ENCODE peak calls at places on chromosomes 11 and 22, in five cellular contexts. R is A549, O is HCT116, L is uterus, D is ovary. H is an unnamed sample.

GRCh38 chr11:63240098-63240497 is 3.3 kb downstream of the SLC22A25 start:
- DNase-seq in L (no peak), O (no peak), R (no peak), D (no peak), H (no peak)

GRCh38 chr11:121237686-121238658 is 54.6 kb upstream of the SC5D start:
- DNase-seq in L (peak; percentile 39), O (no peak), R (no peak), D (no peak), H (no peak)

GRCh38 chr11:8263109-8263768 is 439 bp downstream of the LMO1 start:
- DNase-seq in L (no peak), D (peak; percentile 20), R (no peak), O (no peak), H (peak; percentile 45)

GRCh38 chr22:28186641-28187040 is 267.6 kb upstream of the PITPNB start:
- DNase-seq in D (no peak), R (no peak), O (no peak), L (no peak), H (no peak)

GRCh38 chr11:57885298-57886035 is 123.9 kb downstream of the CTNND1 start:
- DNase-seq in D (no peak), L (no peak), R (peak; percentile 31), O (no peak), H (no peak)

GRCh38 chr11:58675344-58676155 is 53.1 kb downstream of the CNTF start:
- DNase-seq in D (peak; percentile 78), L (peak; percentile 65), R (peak; percentile 60), O (peak; percentile 51), H (peak; percentile 41)

GRCh38 chr11:109770323-109770722 is 322.9 kb upstream of the ZC3H12C start:
- DNase-seq in O (no peak), R (no peak), L (no peak), D (no peak), H (no peak)

GRCh38 chr11:8333431-8334401 is 70.0 kb upstream of the LMO1 start:
- DNase-seq in L (no peak), D (no peak), R (peak; percentile 23), O (no peak), H (no peak)

GRCh38 chr11:71266114-71266833 is 13.9 kb upstream of the SHANK2 start:
- DNase-seq in O (no peak), R (no peak), D (no peak), L (no peak), H (no peak)

GRCh38 chr11:9025101-9025850 is 21.5 kb upstream of the NRIP3 start:
- DNase-seq in L (no peak), R (no peak), D (no peak), O (no peak), H (no peak)

GRCh38 chr11:122069946-122070345 is 46.1 kb downstream of the BLID start:
- DNase-seq in L (peak; percentile 54), R (peak; percentile 33), D (peak; percentile 40), O (no peak), H (no peak)

GRCh38 chr22:50542416-50542927 is 3.2 kb upstream of the KLHDC7B start:
- DNase-seq in R (no peak), O (no peak), L (no peak), D (no peak), H (peak; percentile 63)

GRCh38 chr11:17479284-17480214 is 2.9 kb upstream of the ABCC8 start:
- DNase-seq in R (peak; percentile 24), O (peak; percentile 49), D (no peak), L (no peak), H (no peak)

GRCh38 chr11:95499516-95500135 is 268.6 kb upstream of the SESN3 start:
- DNase-seq in D (no peak), R (peak; percentile 33), O (no peak), L (no peak), H (no peak)

GRCh38 chr22:35631597-35631996 is 14.5 kb upstream of the MB start:
- DNase-seq in D (no peak), O (peak; percentile 65), L (no peak), R (peak; percentile 81), H (no peak)

GRCh38 chr11:109001585-109001984 is 336.7 kb downstream of the DDX10 start:
- DNase-seq in R (no peak), O (no peak), D (no peak), L (no peak), H (no peak)

GRCh38 chr11:96307748-96308133 is 35.3 kb downstream of the MAML2 start:
- DNase-seq in L (no peak), O (peak; percentile 84), R (peak; percentile 63), D (no peak), H (no peak)

GRCh38 chr22:39080052-39080762 is 3.1 kb downstream of the APOBEC3G start:
- DNase-seq in O (no peak), R (no peak), L (no peak), D (no peak), H (no peak)

GRCh38 chr11:58006940-58007339 is 16.7 kb upstream of the OR9Q1 start:
- DNase-seq in L (no peak), O (no peak), R (no peak), D (no peak), H (no peak)

GRCh38 chr11:12800032-12800671 is 125.9 kb downstream of the TEAD1 start:
- DNase-seq in L (no peak), D (no peak), R (peak; percentile 58), O (peak; percentile 74), H (no peak)

GRCh38 chr22:40728731-40729189 is 49.5 kb downstream of the MCHR1 start:
- DNase-seq in D (no peak), L (no peak), R (no peak), O (no peak), H (no peak)

GRCh38 chr11:409008-409599 is 5.7 kb downstream of the SIGIRR start:
- DNase-seq in D (peak; percentile 20), L (no peak), R (no peak), O (no peak), H (no peak)

GRCh38 chr11:63840356-63841060 is 1.6 kb downstream of the MARK2 start:
- DNase-seq in D (no peak), R (no peak), L (no peak), O (no peak), H (no peak)

DNA sequence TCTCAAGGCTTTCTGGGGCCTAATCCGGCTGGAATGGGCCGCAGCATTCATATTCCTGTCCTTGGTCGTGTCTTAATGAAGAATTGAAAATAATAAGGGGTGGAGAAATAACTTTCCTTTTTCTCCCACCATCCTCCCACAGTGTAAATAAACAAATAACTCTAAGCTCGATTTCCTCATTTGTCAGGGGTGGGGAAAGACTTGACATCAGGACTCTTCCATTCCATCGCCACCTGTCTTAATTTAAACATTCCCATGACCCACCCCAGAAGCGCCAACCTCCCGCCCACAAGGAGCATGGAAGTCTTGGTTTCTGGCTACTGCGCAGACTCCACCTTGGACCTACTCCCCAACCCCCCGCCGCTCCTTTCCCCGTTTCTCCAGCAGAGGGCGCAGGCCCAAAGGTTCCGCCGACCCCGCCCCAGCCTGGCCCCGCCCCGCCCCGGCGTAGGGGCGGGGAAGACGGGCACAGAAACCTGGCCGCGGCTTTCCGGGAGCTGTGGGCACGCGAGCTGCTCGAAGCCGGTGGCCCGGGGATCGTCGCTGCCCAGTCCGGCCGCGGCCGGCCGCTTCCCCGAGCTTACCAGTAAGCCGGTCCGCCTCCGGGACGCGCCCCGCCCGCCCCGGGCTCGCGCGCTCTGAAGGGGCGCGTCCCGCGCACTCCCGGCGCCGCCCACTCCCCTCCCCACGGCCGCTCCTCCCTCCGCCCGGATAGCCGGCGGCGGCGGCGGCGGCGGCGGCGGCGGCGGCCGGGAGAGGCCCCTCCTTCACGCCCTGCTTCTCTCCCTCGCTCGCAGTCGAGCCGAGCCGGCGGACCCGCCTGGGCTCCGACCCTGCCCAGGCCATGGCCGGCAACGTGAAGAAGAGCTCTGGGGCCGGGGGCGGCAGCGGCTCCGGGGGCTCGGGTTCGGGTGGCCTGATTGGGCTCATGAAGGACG is at the start of gene CBL:
- DNase-seq in O (peak; percentile 78), D (peak; percentile 97), R (peak; percentile 85), L (peak; percentile 97), H (peak; percentile 85)
- TF ChIP-seq POLR2A in O (peak; percentile 21), D (peak; percentile 49), R (peak; percentile 27), L (peak; percentile 84), H (peak; percentile 45)

GRCh38 chr11:65900125-65900898 is at the start of gene FOSL1:
- DNase-seq in O (peak; percentile 97), L (peak; percentile 77), D (peak; percentile 66), R (peak; percentile 99), H (peak; percentile 89)
- TF ChIP-seq POLR2A in O (peak; percentile 97), L (peak; percentile 60), D (no peak), R (peak; percentile 78), H (peak; percentile 33)

GRCh38 chr11:118210323-118210722 is 14.5 kb downstream of the JAML start:
- DNase-seq in D (no peak), R (no peak), L (no peak), O (no peak), H (no peak)
- TF ChIP-seq POLR2A in D (no peak), R (no peak), L (no peak), O (no peak), H (no peak)

GRCh38 chr11:2943711-2944118 is 14.5 kb upstream of the PHLDA2 start:
- DNase-seq in L (peak; percentile 17), R (no peak), D (no peak), O (no peak), H (no peak)
- TF ChIP-seq POLR2A in L (no peak), R (no peak), D (no peak), O (no peak), H (no peak)

H was measured in GM12892.